ENCODE peak calls at places on chromosomes 16 and 17, in seven cellular contexts. M is neural progenitor cell, U is OCI-LY7, X is HCT116, A is GM23248, Q is hepatocyte, B is PC-3. K is an unnamed sample.

GRCh38 chr16:23469814-23470213 is 16.8 kb upstream of the COG7 start:
- DNase-seq in M (no peak), U (no peak), X (peak), A (peak), Q (no peak), B (peak), K (no peak)

GRCh38 chr16:50657251-50657650 is 23.9 kb downstream of the SNX20 start:
- DNase-seq in M (no peak), U (no peak), X (no peak), A (peak), Q (peak), B (no peak), K (no peak)

GRCh38 chr17:48456584-48456983 is 26.6 kb upstream of the SKAP1 start:
- DNase-seq in M (peak), U (no peak), X (peak), A (no peak), Q (peak), B (peak), K (peak)

GRCh38 chr16:81036751-81037350 is 1.2 kb downstream of the ATMIN start:
- DNase-seq in M (no peak), U (peak), X (no peak), A (peak), Q (peak), B (peak), K (no peak)

GRCh38 chr16:68257251-68257905 is 6.9 kb upstream of the SLC7A6 start:
- DNase-seq in M (no peak), U (peak), X (no peak), A (peak), Q (no peak), B (peak), K (no peak)

GRCh38 chr17:4951486-4951885 is 567 bp downstream of the ENO3 start:
- DNase-seq in M (no peak), U (no peak), X (no peak), A (no peak), Q (no peak), B (no peak), K (no peak)

GRCh38 chr16:82031116-82032084 is 3.7 kb upstream of the HSD17B2 start:
- DNase-seq in M (peak), U (peak), X (peak), A (peak), Q (peak), B (peak), K (peak)

GRCh38 chr17:78999056-78999768 is 10.4 kb downstream of the CANT1 start:
- DNase-seq in M (no peak), U (no peak), X (no peak), A (no peak), Q (no peak), B (peak), K (no peak)

GRCh38 chr17:79664925-79665738 is 54.3 kb upstream of the RBFOX3 start:
- DNase-seq in M (peak), U (no peak), X (peak), A (peak), Q (peak), B (peak), K (peak)

GRCh38 chr17:57739402-57740224 is 5.5 kb downstream of the CCDC182 start:
- DNase-seq in M (peak), U (peak), X (peak), A (peak), Q (peak), B (peak), K (peak)

GRCh38 chr17:78789663-78790181 is 7.6 kb upstream of the CYTH1 start:
- DNase-seq in M (no peak), U (no peak), X (no peak), A (peak), Q (peak), B (no peak), K (no peak)

GRCh38 chr17:8138366-8138671 is 13.9 kb downstream of the PER1 start:
- DNase-seq in M (no peak), U (no peak), X (no peak), A (no peak), Q (no peak), B (no peak), K (no peak)

GRCh38 chr16:4290236-4290830 is 17.5 kb upstream of the TFAP4 start:
- DNase-seq in M (no peak), U (no peak), X (peak), A (peak), Q (peak), B (peak), K (peak)

GRCh38 chr16:70610273-70611223 is 35.8 kb upstream of the IL34 start:
- DNase-seq in M (no peak), U (no peak), X (no peak), A (no peak), Q (peak), B (no peak), K (no peak)

GRCh38 chr16:85334718-85335583 is 222.7 kb upstream of the CIBAR2 start:
- DNase-seq in M (peak), U (peak), X (no peak), A (no peak), Q (peak), B (peak), K (peak)

GRCh38 chr17:77245162-77245926 is 104.6 kb downstream of the SEC14L1 start:
- DNase-seq in M (no peak), U (no peak), X (no peak), A (no peak), Q (no peak), B (no peak), K (no peak)

GRCh38 chr16:24775455-24775854 is 46.0 kb downstream of the TNRC6A start:
- DNase-seq in M (no peak), U (no peak), X (no peak), A (peak), Q (no peak), B (peak), K (no peak)
- TF ChIP-seq EZH2phosphoT487 in M (no peak), U (no peak), X (no peak), A (no peak), Q (no peak), B (no peak), K (no peak)

DNA sequence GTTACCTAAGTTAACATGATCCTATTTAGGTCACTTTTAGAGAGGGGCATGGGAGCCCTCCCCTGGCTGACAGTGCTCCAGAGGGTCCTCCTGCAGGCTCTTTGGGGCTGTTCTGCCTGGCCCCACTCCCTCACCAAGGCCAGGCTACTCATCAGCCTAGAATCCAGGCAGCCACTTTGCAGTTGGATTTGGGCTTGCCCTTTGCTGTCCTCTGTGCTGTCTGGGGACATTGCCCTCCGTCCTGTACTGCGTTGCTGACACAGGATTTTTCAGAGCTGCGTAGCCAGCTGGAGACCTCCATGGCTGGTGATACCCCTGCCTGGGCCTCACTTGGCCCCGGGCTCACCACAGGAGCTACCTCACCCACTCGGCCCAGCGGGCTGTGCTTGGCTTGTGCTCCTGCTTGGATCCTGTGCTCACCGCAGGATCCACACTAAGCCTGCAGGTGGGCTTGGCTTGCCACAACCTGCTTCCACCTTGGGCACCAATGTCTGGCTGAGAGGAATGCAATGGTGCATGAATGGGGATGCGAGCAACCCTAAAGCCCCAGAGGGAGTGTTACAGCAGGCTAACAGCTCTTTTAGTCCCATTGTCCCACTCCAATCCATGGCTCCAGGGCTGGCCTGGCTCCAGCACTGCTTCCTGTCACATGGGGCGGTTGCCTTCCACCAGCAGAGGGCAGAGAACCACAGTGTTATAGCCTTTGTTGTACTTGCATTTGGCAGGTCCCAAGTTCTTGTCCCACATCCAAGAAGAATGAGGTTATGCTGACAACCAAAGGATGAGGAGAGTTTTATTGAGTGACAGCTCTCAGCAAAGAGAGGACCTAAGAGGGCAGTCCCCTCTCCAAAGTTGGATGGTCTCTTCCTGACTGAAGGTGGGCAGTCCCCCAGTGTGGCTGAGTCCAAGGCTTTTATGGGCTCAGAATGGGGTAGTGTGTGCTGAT is 21.5 kb downstream of the CCL4 start:
- DNase-seq in M (peak), U (peak), X (peak), A (no peak), Q (peak), B (no peak), K (peak)
- TF ChIP-seq EZH2phosphoT487 in M (no peak), U (no peak), X (no peak), A (no peak), Q (no peak), B (no peak), K (no peak)

DNA sequence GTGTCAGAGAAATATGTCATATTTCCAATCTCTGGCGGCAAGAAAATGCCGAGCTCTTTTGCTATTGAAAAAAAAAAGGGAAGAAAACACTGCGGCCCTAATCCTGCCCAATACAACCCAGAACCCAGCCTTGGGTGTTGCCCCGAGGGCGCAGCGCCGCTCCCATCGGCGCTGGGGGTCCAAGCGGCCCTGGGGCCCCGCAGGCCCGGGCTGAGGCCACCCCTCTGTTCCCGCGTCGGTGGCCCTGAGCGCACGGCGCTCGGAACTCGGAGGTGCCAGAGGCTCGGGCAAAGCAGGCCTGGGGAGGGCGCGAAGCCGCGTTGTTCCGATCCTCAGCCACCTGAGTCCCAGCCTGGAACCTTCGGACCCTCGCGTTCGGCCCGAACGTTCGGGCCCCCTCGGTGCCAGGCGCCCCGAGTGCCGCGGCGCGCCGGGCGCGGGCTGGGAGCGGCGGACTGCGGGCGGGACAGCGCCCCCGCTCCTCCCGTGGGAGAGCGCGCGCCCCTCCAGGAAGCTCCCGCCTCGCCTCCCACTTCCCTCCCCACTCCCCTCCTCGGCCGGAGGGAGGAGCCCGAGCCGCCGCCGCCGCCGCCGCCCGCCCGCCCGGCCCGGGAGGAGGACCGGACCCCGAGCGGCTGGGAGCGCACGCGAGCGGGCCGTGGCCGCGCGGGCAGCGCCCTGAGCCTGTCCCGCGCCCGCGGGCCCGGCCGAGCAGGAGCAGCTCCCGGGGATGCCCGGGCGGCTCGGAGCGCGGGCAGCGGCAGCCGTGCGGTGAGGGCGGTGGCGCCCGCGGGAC is at the start of gene CPNE2:
- DNase-seq in M (peak), U (peak), X (no peak), A (peak), Q (peak), B (peak), K (peak)
- TF ChIP-seq EZH2phosphoT487 in M (no peak), U (no peak), X (no peak), A (no peak), Q (no peak), B (no peak), K (no peak)

GRCh38 chr16:86618431-86619262 is 40.3 kb downstream of the FOXL1 start:
- DNase-seq in M (no peak), U (no peak), X (no peak), A (peak), Q (no peak), B (no peak), K (no peak)
- TF ChIP-seq EZH2phosphoT487 in M (no peak), U (no peak), X (no peak), A (no peak), Q (no peak), B (no peak), K (no peak)

GRCh38 chr16:72844225-72844920 is 203.6 kb downstream of the ZFHX3 start:
- DNase-seq in M (peak), U (no peak), X (no peak), A (no peak), Q (no peak), B (no peak), K (no peak)
- TF ChIP-seq EZH2phosphoT487 in M (no peak), U (no peak), X (no peak), A (no peak), Q (no peak), B (no peak), K (no peak)